ENCODE peak calls at places on chromosome 3, in six cellular contexts. One of them, this sample, is unnamed.

GRCh38 chr3:67495751-67496150 is 158.7 kb downstream of the SUCLG2 start:
- DNase-seq in CD4-positive, alpha-beta T cell: no peak
- DNase-seq in astrocyte of the spinal cord: no peak
- DNase-seq in WTC11: no peak
- DNase-seq in epithelial cell of proximal tubule: no peak
- DNase-seq in pancreas: no peak
- DNase-seq in this sample: no peak

GRCh38 chr3:14441240-14441919 is 39.0 kb downstream of the SLC6A6 start:
- DNase-seq in CD4-positive, alpha-beta T cell: no peak
- DNase-seq in astrocyte of the spinal cord: no peak
- DNase-seq in WTC11: no peak
- DNase-seq in epithelial cell of proximal tubule: no peak
- DNase-seq in pancreas: no peak
- DNase-seq in this sample: no peak

GRCh38 chr3:177468331-177468730 is 271.0 kb upstream of the TBL1XR1 start:
- DNase-seq in CD4-positive, alpha-beta T cell: no peak
- DNase-seq in astrocyte of the spinal cord: peak
- DNase-seq in WTC11: no peak
- DNase-seq in epithelial cell of proximal tubule: peak
- DNase-seq in pancreas: no peak
- DNase-seq in this sample: no peak

GRCh38 chr3:71962561-71963240 is 177.8 kb upstream of the PROK2 start:
- DNase-seq in CD4-positive, alpha-beta T cell: no peak
- DNase-seq in astrocyte of the spinal cord: no peak
- DNase-seq in WTC11: no peak
- DNase-seq in epithelial cell of proximal tubule: no peak
- DNase-seq in pancreas: no peak
- DNase-seq in this sample: no peak

GRCh38 chr3:45225465-45226205 is 452 bp downstream of the TMEM158 start:
- DNase-seq in CD4-positive, alpha-beta T cell: peak
- DNase-seq in astrocyte of the spinal cord: no peak
- DNase-seq in WTC11: peak
- DNase-seq in epithelial cell of proximal tubule: no peak
- DNase-seq in pancreas: no peak
- DNase-seq in this sample: peak

GRCh38 chr3:36212291-36212690 is 168.0 kb upstream of the STAC start:
- DNase-seq in CD4-positive, alpha-beta T cell: no peak
- DNase-seq in astrocyte of the spinal cord: peak
- DNase-seq in WTC11: no peak
- DNase-seq in epithelial cell of proximal tubule: no peak
- DNase-seq in pancreas: no peak
- DNase-seq in this sample: no peak

GRCh38 chr3:7382293-7383033 is 521.5 kb downstream of the GRM7 start:
- DNase-seq in CD4-positive, alpha-beta T cell: no peak
- DNase-seq in astrocyte of the spinal cord: peak
- DNase-seq in WTC11: no peak
- DNase-seq in epithelial cell of proximal tubule: peak
- DNase-seq in pancreas: no peak
- DNase-seq in this sample: no peak

GRCh38 chr3:79846148-79846933 is 78.5 kb upstream of the ROBO1 start:
- DNase-seq in CD4-positive, alpha-beta T cell: no peak
- DNase-seq in astrocyte of the spinal cord: no peak
- DNase-seq in WTC11: peak
- DNase-seq in epithelial cell of proximal tubule: no peak
- DNase-seq in pancreas: no peak
- DNase-seq in this sample: peak

GRCh38 chr3:123286308-123287023 is 84.7 kb downstream of the SEC22A start:
- DNase-seq in CD4-positive, alpha-beta T cell: no peak
- DNase-seq in astrocyte of the spinal cord: peak
- DNase-seq in WTC11: peak
- DNase-seq in epithelial cell of proximal tubule: no peak
- DNase-seq in pancreas: peak
- DNase-seq in this sample: peak

GRCh38 chr3:41933154-41933676 is 28.7 kb downstream of the ULK4 start:
- DNase-seq in CD4-positive, alpha-beta T cell: no peak
- DNase-seq in astrocyte of the spinal cord: peak
- DNase-seq in WTC11: no peak
- DNase-seq in epithelial cell of proximal tubule: no peak
- DNase-seq in pancreas: no peak
- DNase-seq in this sample: no peak

GRCh38 chr3:171556574-171557145 is 96.5 kb upstream of the TNIK start:
- DNase-seq in CD4-positive, alpha-beta T cell: no peak
- DNase-seq in astrocyte of the spinal cord: no peak
- DNase-seq in WTC11: no peak
- DNase-seq in epithelial cell of proximal tubule: peak
- DNase-seq in pancreas: no peak
- DNase-seq in this sample: no peak

GRCh38 chr3:69389520-69390248 is 3.8 kb upstream of the FRMD4B start:
- DNase-seq in CD4-positive, alpha-beta T cell: no peak
- DNase-seq in astrocyte of the spinal cord: no peak
- DNase-seq in WTC11: no peak
- DNase-seq in epithelial cell of proximal tubule: no peak
- DNase-seq in pancreas: no peak
- DNase-seq in this sample: no peak

GRCh38 chr3:109656225-109656624 is 318.9 kb upstream of the DPPA4 start:
- DNase-seq in CD4-positive, alpha-beta T cell: no peak
- DNase-seq in astrocyte of the spinal cord: no peak
- DNase-seq in WTC11: no peak
- DNase-seq in epithelial cell of proximal tubule: no peak
- DNase-seq in pancreas: no peak
- DNase-seq in this sample: no peak

GRCh38 chr3:166837535-166837934 is 542.6 kb downstream of the ZBBX start:
- DNase-seq in CD4-positive, alpha-beta T cell: no peak
- DNase-seq in astrocyte of the spinal cord: peak
- DNase-seq in WTC11: peak
- DNase-seq in epithelial cell of proximal tubule: peak
- DNase-seq in pancreas: no peak
- DNase-seq in this sample: no peak

GRCh38 chr3:86228106-86228505 is 762.8 kb downstream of the VGLL3 start:
- DNase-seq in CD4-positive, alpha-beta T cell: no peak
- DNase-seq in astrocyte of the spinal cord: no peak
- DNase-seq in WTC11: no peak
- DNase-seq in epithelial cell of proximal tubule: no peak
- DNase-seq in pancreas: no peak
- DNase-seq in this sample: no peak

GRCh38 chr3:166223120-166223519 is 385.9 kb upstream of the BCHE start:
- DNase-seq in CD4-positive, alpha-beta T cell: no peak
- DNase-seq in astrocyte of the spinal cord: no peak
- DNase-seq in WTC11: no peak
- DNase-seq in epithelial cell of proximal tubule: no peak
- DNase-seq in pancreas: no peak
- DNase-seq in this sample: no peak

GRCh38 chr3:100423611-100424010 is 22.3 kb downstream of the LNP1 start:
- DNase-seq in CD4-positive, alpha-beta T cell: no peak
- DNase-seq in astrocyte of the spinal cord: no peak
- DNase-seq in WTC11: no peak
- DNase-seq in epithelial cell of proximal tubule: no peak
- DNase-seq in pancreas: no peak
- DNase-seq in this sample: no peak

GRCh38 chr3:187012609-187013051 is 82.3 kb downstream of the ST6GAL1 start:
- DNase-seq in CD4-positive, alpha-beta T cell: peak
- DNase-seq in astrocyte of the spinal cord: no peak
- DNase-seq in WTC11: no peak
- DNase-seq in epithelial cell of proximal tubule: no peak
- DNase-seq in pancreas: no peak
- DNase-seq in this sample: no peak

GRCh38 chr3:133374706-133375105 is 25.1 kb upstream of the BFSP2 start:
- DNase-seq in CD4-positive, alpha-beta T cell: no peak
- DNase-seq in astrocyte of the spinal cord: peak
- DNase-seq in WTC11: no peak
- DNase-seq in epithelial cell of proximal tubule: no peak
- DNase-seq in pancreas: no peak
- DNase-seq in this sample: no peak

GRCh38 chr3:53218136-53218535 is 37.7 kb downstream of the TKT start:
- DNase-seq in CD4-positive, alpha-beta T cell: no peak
- DNase-seq in astrocyte of the spinal cord: no peak
- DNase-seq in WTC11: no peak
- DNase-seq in epithelial cell of proximal tubule: no peak
- DNase-seq in pancreas: no peak
- DNase-seq in this sample: no peak

GRCh38 chr3:86147119-86147518 is 843.8 kb downstream of the VGLL3 start:
- DNase-seq in CD4-positive, alpha-beta T cell: no peak
- DNase-seq in astrocyte of the spinal cord: no peak
- DNase-seq in WTC11: peak
- DNase-seq in epithelial cell of proximal tubule: no peak
- DNase-seq in pancreas: no peak
- DNase-seq in this sample: no peak

GRCh38 chr3:36521007-36521379 is 140.7 kb downstream of the STAC start:
- DNase-seq in CD4-positive, alpha-beta T cell: no peak
- DNase-seq in astrocyte of the spinal cord: no peak
- DNase-seq in WTC11: no peak
- DNase-seq in epithelial cell of proximal tubule: no peak
- DNase-seq in pancreas: no peak
- DNase-seq in this sample: no peak

GRCh38 chr3:177037241-177037640 is 160.0 kb downstream of the TBL1XR1 start:
- DNase-seq in CD4-positive, alpha-beta T cell: no peak
- DNase-seq in astrocyte of the spinal cord: no peak
- DNase-seq in WTC11: no peak
- DNase-seq in epithelial cell of proximal tubule: no peak
- DNase-seq in pancreas: no peak
- DNase-seq in this sample: no peak

GRCh38 chr3:173584834-173585831 is 187.6 kb downstream of the NLGN1 start:
- DNase-seq in CD4-positive, alpha-beta T cell: no peak
- DNase-seq in astrocyte of the spinal cord: peak
- DNase-seq in WTC11: peak
- DNase-seq in epithelial cell of proximal tubule: no peak
- DNase-seq in pancreas: peak
- DNase-seq in this sample: peak

GRCh38 chr3:52291508-52292181 is 4.0 kb downstream of the GLYCTK start:
- DNase-seq in CD4-positive, alpha-beta T cell: peak
- DNase-seq in astrocyte of the spinal cord: no peak
- DNase-seq in WTC11: peak
- DNase-seq in epithelial cell of proximal tubule: no peak
- DNase-seq in pancreas: peak
- DNase-seq in this sample: peak

GRCh38 chr3:112472676-112473075 is 26.6 kb downstream of the BTLA start:
- DNase-seq in CD4-positive, alpha-beta T cell: no peak
- DNase-seq in astrocyte of the spinal cord: peak
- DNase-seq in WTC11: no peak
- DNase-seq in epithelial cell of proximal tubule: no peak
- DNase-seq in pancreas: no peak
- DNase-seq in this sample: no peak

GRCh38 chr3:28935141-28935540 is 345.7 kb upstream of the RBMS3 start:
- DNase-seq in CD4-positive, alpha-beta T cell: no peak
- DNase-seq in astrocyte of the spinal cord: no peak
- DNase-seq in WTC11: no peak
- DNase-seq in epithelial cell of proximal tubule: no peak
- DNase-seq in pancreas: no peak
- DNase-seq in this sample: no peak

GRCh38 chr3:183586477-183586876 is 31.0 kb upstream of the KLHL6 start:
- DNase-seq in CD4-positive, alpha-beta T cell: peak
- DNase-seq in astrocyte of the spinal cord: no peak
- DNase-seq in WTC11: no peak
- DNase-seq in epithelial cell of proximal tubule: no peak
- DNase-seq in pancreas: no peak
- DNase-seq in this sample: no peak
- TF ChIP-seq CTCF in CD4-positive, alpha-beta T cell: no peak
- TF ChIP-seq CTCF in astrocyte of the spinal cord: no peak
- TF ChIP-seq CTCF in WTC11: no peak
- TF ChIP-seq CTCF in epithelial cell of proximal tubule: no peak
- TF ChIP-seq CTCF in pancreas: no peak
- TF ChIP-seq CTCF in this sample: no peak

DNA sequence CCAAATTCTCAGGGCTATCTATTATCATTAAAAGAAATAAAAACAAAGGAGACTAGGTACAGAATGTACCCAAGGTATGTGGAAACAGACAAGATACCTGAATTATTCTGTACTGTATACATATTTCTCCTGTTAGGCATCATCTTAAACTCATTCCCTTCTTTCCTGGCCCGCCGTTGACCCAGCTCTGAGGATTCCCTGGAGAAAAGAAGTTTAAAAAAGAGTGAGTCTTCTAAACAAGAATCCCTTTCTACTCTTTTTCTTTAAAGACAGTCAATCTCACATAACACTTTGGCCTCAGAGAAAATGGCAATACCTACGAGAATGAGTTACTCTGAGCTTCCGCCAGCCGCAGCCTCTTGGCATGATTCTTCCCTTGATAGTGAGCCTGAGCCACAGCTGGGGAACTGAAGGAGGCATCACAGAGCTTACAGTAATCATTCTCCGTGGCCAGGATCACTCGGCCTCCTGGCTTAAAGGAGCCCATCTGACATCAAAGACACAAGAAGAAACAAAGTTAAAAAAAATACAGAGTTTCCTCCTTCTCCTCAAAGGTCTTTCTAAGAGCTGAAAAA is 44.2 kb downstream of the ZMAT3 start:
- DNase-seq in CD4-positive, alpha-beta T cell: no peak
- DNase-seq in astrocyte of the spinal cord: peak
- DNase-seq in WTC11: no peak
- DNase-seq in epithelial cell of proximal tubule: no peak
- DNase-seq in pancreas: no peak
- DNase-seq in this sample: no peak
- TF ChIP-seq CTCF in CD4-positive, alpha-beta T cell: no peak
- TF ChIP-seq CTCF in astrocyte of the spinal cord: peak
- TF ChIP-seq CTCF in WTC11: no peak
- TF ChIP-seq CTCF in epithelial cell of proximal tubule: no peak
- TF ChIP-seq CTCF in pancreas: no peak
- TF ChIP-seq CTCF in this sample: no peak

GRCh38 chr3:84960994-84961393 is 2.2 kb downstream of the CADM2 start:
- DNase-seq in CD4-positive, alpha-beta T cell: no peak
- DNase-seq in astrocyte of the spinal cord: no peak
- DNase-seq in WTC11: no peak
- DNase-seq in epithelial cell of proximal tubule: no peak
- DNase-seq in pancreas: no peak
- DNase-seq in this sample: no peak
- TF ChIP-seq CTCF in CD4-positive, alpha-beta T cell: no peak
- TF ChIP-seq CTCF in astrocyte of the spinal cord: no peak
- TF ChIP-seq CTCF in WTC11: no peak
- TF ChIP-seq CTCF in epithelial cell of proximal tubule: no peak
- TF ChIP-seq CTCF in pancreas: no peak
- TF ChIP-seq CTCF in this sample: no peak

GRCh38 chr3:120496278-120496975 is 45.6 kb upstream of the FSTL1 start:
- DNase-seq in CD4-positive, alpha-beta T cell: no peak
- DNase-seq in astrocyte of the spinal cord: peak
- DNase-seq in WTC11: no peak
- DNase-seq in epithelial cell of proximal tubule: no peak
- DNase-seq in pancreas: no peak
- DNase-seq in this sample: no peak
- TF ChIP-seq CTCF in CD4-positive, alpha-beta T cell: no peak
- TF ChIP-seq CTCF in astrocyte of the spinal cord: no peak
- TF ChIP-seq CTCF in WTC11: no peak
- TF ChIP-seq CTCF in epithelial cell of proximal tubule: no peak
- TF ChIP-seq CTCF in pancreas: no peak
- TF ChIP-seq CTCF in this sample: no peak

GRCh38 chr3:184249412-184250166 is at the start of gene EEF1AKMT4:
- DNase-seq in CD4-positive, alpha-beta T cell: peak
- DNase-seq in astrocyte of the spinal cord: peak
- DNase-seq in WTC11: peak
- DNase-seq in epithelial cell of proximal tubule: peak
- DNase-seq in pancreas: peak
- DNase-seq in this sample: peak
- TF ChIP-seq CTCF in CD4-positive, alpha-beta T cell: no peak
- TF ChIP-seq CTCF in astrocyte of the spinal cord: peak
- TF ChIP-seq CTCF in WTC11: no peak
- TF ChIP-seq CTCF in epithelial cell of proximal tubule: no peak
- TF ChIP-seq CTCF in pancreas: peak
- TF ChIP-seq CTCF in this sample: no peak

GRCh38 chr3:196431193-196432136 is 762 bp downstream of the UBXN7 start:
- DNase-seq in CD4-positive, alpha-beta T cell: no peak
- DNase-seq in astrocyte of the spinal cord: peak
- DNase-seq in WTC11: peak
- DNase-seq in epithelial cell of proximal tubule: peak
- DNase-seq in pancreas: peak
- DNase-seq in this sample: peak
- TF ChIP-seq CTCF in CD4-positive, alpha-beta T cell: no peak
- TF ChIP-seq CTCF in astrocyte of the spinal cord: no peak
- TF ChIP-seq CTCF in WTC11: no peak
- TF ChIP-seq CTCF in epithelial cell of proximal tubule: no peak
- TF ChIP-seq CTCF in pancreas: no peak
- TF ChIP-seq CTCF in this sample: no peak

This sample was measured in glutamatergic neuron.